ENCODE peak calls at places on chromosomes 16 and 17, in ten cellular contexts. One of them, this sample, is unnamed.

GRCh38 chr17:55420067-55420775 is 1.4 kb downstream of the MMD start:
- DNase-seq in stimulated activated CD4-positive, alpha-beta T cell treated with anti-CD3 and anti-CD28 coated beads, Interleukin-2, amount 100 ng/mL, for 48 hours: no peak
- DNase-seq in GM10248: peak
- DNase-seq in amygdala: peak
- DNase-seq in G401: peak
- DNase-seq in bronchial epithelial cell: no peak
- DNase-seq in activated CD4-positive, alpha-beta T cell treated with anti-CD3 and anti-CD28 coated beads for 24 hours: no peak
- DNase-seq in COR-L47: no peak
- DNase-seq in activated CD4-positive, CD25-positive, alpha-beta regulatory T cell: peak
- DNase-seq in activated naive CD4-positive, alpha-beta T cell treated with Interleukin-2 at 50 U/mL for 16 hours: peak
- DNase-seq in this sample: no peak

GRCh38 chr16:11535494-11535893 is 51.2 kb downstream of the LITAF start:
- DNase-seq in stimulated activated CD4-positive, alpha-beta T cell treated with anti-CD3 and anti-CD28 coated beads, Interleukin-2, amount 100 ng/mL, for 48 hours: no peak
- DNase-seq in GM10248: no peak
- DNase-seq in amygdala: no peak
- DNase-seq in G401: no peak
- DNase-seq in bronchial epithelial cell: peak
- DNase-seq in activated CD4-positive, alpha-beta T cell treated with anti-CD3 and anti-CD28 coated beads for 24 hours: no peak
- DNase-seq in COR-L47: peak
- DNase-seq in activated CD4-positive, CD25-positive, alpha-beta regulatory T cell: no peak
- DNase-seq in activated naive CD4-positive, alpha-beta T cell treated with Interleukin-2 at 50 U/mL for 16 hours: no peak
- DNase-seq in this sample: peak

GRCh38 chr17:70184770-70185169 is 15.4 kb downstream of the KCNJ2 start:
- DNase-seq in stimulated activated CD4-positive, alpha-beta T cell treated with anti-CD3 and anti-CD28 coated beads, Interleukin-2, amount 100 ng/mL, for 48 hours: no peak
- DNase-seq in GM10248: no peak
- DNase-seq in amygdala: no peak
- DNase-seq in G401: no peak
- DNase-seq in bronchial epithelial cell: peak
- DNase-seq in activated CD4-positive, alpha-beta T cell treated with anti-CD3 and anti-CD28 coated beads for 24 hours: no peak
- DNase-seq in COR-L47: no peak
- DNase-seq in activated CD4-positive, CD25-positive, alpha-beta regulatory T cell: no peak
- DNase-seq in activated naive CD4-positive, alpha-beta T cell treated with Interleukin-2 at 50 U/mL for 16 hours: no peak
- DNase-seq in this sample: no peak

GRCh38 chr17:12927541-12928425 is 90.0 kb downstream of the ELAC2 start:
- DNase-seq in stimulated activated CD4-positive, alpha-beta T cell treated with anti-CD3 and anti-CD28 coated beads, Interleukin-2, amount 100 ng/mL, for 48 hours: no peak
- DNase-seq in GM10248: no peak
- DNase-seq in amygdala: no peak
- DNase-seq in G401: no peak
- DNase-seq in bronchial epithelial cell: no peak
- DNase-seq in activated CD4-positive, alpha-beta T cell treated with anti-CD3 and anti-CD28 coated beads for 24 hours: no peak
- DNase-seq in COR-L47: no peak
- DNase-seq in activated CD4-positive, CD25-positive, alpha-beta regulatory T cell: no peak
- DNase-seq in activated naive CD4-positive, alpha-beta T cell treated with Interleukin-2 at 50 U/mL for 16 hours: no peak
- DNase-seq in this sample: no peak

GRCh38 chr16:51994597-51994996 is 552.3 kb downstream of the TOX3 start:
- DNase-seq in stimulated activated CD4-positive, alpha-beta T cell treated with anti-CD3 and anti-CD28 coated beads, Interleukin-2, amount 100 ng/mL, for 48 hours: no peak
- DNase-seq in GM10248: no peak
- DNase-seq in amygdala: no peak
- DNase-seq in G401: no peak
- DNase-seq in bronchial epithelial cell: peak
- DNase-seq in activated CD4-positive, alpha-beta T cell treated with anti-CD3 and anti-CD28 coated beads for 24 hours: no peak
- DNase-seq in COR-L47: peak
- DNase-seq in activated CD4-positive, CD25-positive, alpha-beta regulatory T cell: no peak
- DNase-seq in activated naive CD4-positive, alpha-beta T cell treated with Interleukin-2 at 50 U/mL for 16 hours: no peak
- DNase-seq in this sample: no peak

GRCh38 chr17:33461051-33461450 is 168.0 kb upstream of the ASIC2 start:
- DNase-seq in stimulated activated CD4-positive, alpha-beta T cell treated with anti-CD3 and anti-CD28 coated beads, Interleukin-2, amount 100 ng/mL, for 48 hours: no peak
- DNase-seq in GM10248: no peak
- DNase-seq in amygdala: no peak
- DNase-seq in G401: no peak
- DNase-seq in bronchial epithelial cell: no peak
- DNase-seq in activated CD4-positive, alpha-beta T cell treated with anti-CD3 and anti-CD28 coated beads for 24 hours: no peak
- DNase-seq in COR-L47: no peak
- DNase-seq in activated CD4-positive, CD25-positive, alpha-beta regulatory T cell: no peak
- DNase-seq in activated naive CD4-positive, alpha-beta T cell treated with Interleukin-2 at 50 U/mL for 16 hours: no peak
- DNase-seq in this sample: no peak

GRCh38 chr16:56477096-56477878 is 25.9 kb downstream of the OGFOD1 start:
- DNase-seq in stimulated activated CD4-positive, alpha-beta T cell treated with anti-CD3 and anti-CD28 coated beads, Interleukin-2, amount 100 ng/mL, for 48 hours: no peak
- DNase-seq in GM10248: no peak
- DNase-seq in amygdala: no peak
- DNase-seq in G401: no peak
- DNase-seq in bronchial epithelial cell: peak
- DNase-seq in activated CD4-positive, alpha-beta T cell treated with anti-CD3 and anti-CD28 coated beads for 24 hours: no peak
- DNase-seq in COR-L47: no peak
- DNase-seq in activated CD4-positive, CD25-positive, alpha-beta regulatory T cell: no peak
- DNase-seq in activated naive CD4-positive, alpha-beta T cell treated with Interleukin-2 at 50 U/mL for 16 hours: peak
- DNase-seq in this sample: no peak

GRCh38 chr17:12592941-12593340 is 72.7 kb upstream of the MYOCD start:
- DNase-seq in stimulated activated CD4-positive, alpha-beta T cell treated with anti-CD3 and anti-CD28 coated beads, Interleukin-2, amount 100 ng/mL, for 48 hours: no peak
- DNase-seq in GM10248: no peak
- DNase-seq in amygdala: no peak
- DNase-seq in G401: no peak
- DNase-seq in bronchial epithelial cell: peak
- DNase-seq in activated CD4-positive, alpha-beta T cell treated with anti-CD3 and anti-CD28 coated beads for 24 hours: no peak
- DNase-seq in COR-L47: no peak
- DNase-seq in activated CD4-positive, CD25-positive, alpha-beta regulatory T cell: no peak
- DNase-seq in activated naive CD4-positive, alpha-beta T cell treated with Interleukin-2 at 50 U/mL for 16 hours: no peak
- DNase-seq in this sample: no peak

GRCh38 chr17:29625037-29625750 is 2.5 kb upstream of the CORO6 start:
- DNase-seq in stimulated activated CD4-positive, alpha-beta T cell treated with anti-CD3 and anti-CD28 coated beads, Interleukin-2, amount 100 ng/mL, for 48 hours: no peak
- DNase-seq in GM10248: no peak
- DNase-seq in amygdala: peak
- DNase-seq in G401: peak
- DNase-seq in bronchial epithelial cell: peak
- DNase-seq in activated CD4-positive, alpha-beta T cell treated with anti-CD3 and anti-CD28 coated beads for 24 hours: no peak
- DNase-seq in COR-L47: no peak
- DNase-seq in activated CD4-positive, CD25-positive, alpha-beta regulatory T cell: no peak
- DNase-seq in activated naive CD4-positive, alpha-beta T cell treated with Interleukin-2 at 50 U/mL for 16 hours: no peak
- DNase-seq in this sample: no peak

GRCh38 chr16:11066231-11066870 is 122.0 kb downstream of the CLEC16A start:
- DNase-seq in stimulated activated CD4-positive, alpha-beta T cell treated with anti-CD3 and anti-CD28 coated beads, Interleukin-2, amount 100 ng/mL, for 48 hours: no peak
- DNase-seq in GM10248: no peak
- DNase-seq in amygdala: no peak
- DNase-seq in G401: peak
- DNase-seq in bronchial epithelial cell: no peak
- DNase-seq in activated CD4-positive, alpha-beta T cell treated with anti-CD3 and anti-CD28 coated beads for 24 hours: no peak
- DNase-seq in COR-L47: no peak
- DNase-seq in activated CD4-positive, CD25-positive, alpha-beta regulatory T cell: no peak
- DNase-seq in activated naive CD4-positive, alpha-beta T cell treated with Interleukin-2 at 50 U/mL for 16 hours: no peak
- DNase-seq in this sample: no peak

GRCh38 chr17:2170023-2170422 is 115.1 kb downstream of the HIC1 start:
- DNase-seq in stimulated activated CD4-positive, alpha-beta T cell treated with anti-CD3 and anti-CD28 coated beads, Interleukin-2, amount 100 ng/mL, for 48 hours: no peak
- DNase-seq in GM10248: peak
- DNase-seq in amygdala: no peak
- DNase-seq in G401: no peak
- DNase-seq in bronchial epithelial cell: no peak
- DNase-seq in activated CD4-positive, alpha-beta T cell treated with anti-CD3 and anti-CD28 coated beads for 24 hours: no peak
- DNase-seq in COR-L47: no peak
- DNase-seq in activated CD4-positive, CD25-positive, alpha-beta regulatory T cell: no peak
- DNase-seq in activated naive CD4-positive, alpha-beta T cell treated with Interleukin-2 at 50 U/mL for 16 hours: peak
- DNase-seq in this sample: no peak

This sample was measured in T47D.